ENCODE peak calls at places on chromosomes 2 and 18, in eight cellular contexts. One of them, this sample, is unnamed.

GRCh38 chr2:171318463-171318934 is 115.3 kb downstream of the METTL8 start:
- DNase-seq in transverse colon: peak
- DNase-seq in uterus: no peak
- DNase-seq in sigmoid colon: peak
- DNase-seq in heart left ventricle: no peak
- DNase-seq in OCI-LY7: peak
- DNase-seq in thyroid gland: peak
- DNase-seq in esophagus squamous epithelium: no peak
- DNase-seq in this sample: peak

GRCh38 chr2:115160523-115161521 is 718.4 kb downstream of the DPP10 start:
- DNase-seq in esophagus squamous epithelium: no peak
- DNase-seq in thyroid gland: peak
- DNase-seq in transverse colon: peak
- DNase-seq in sigmoid colon: no peak
- DNase-seq in OCI-LY7: no peak
- DNase-seq in uterus: no peak
- DNase-seq in heart left ventricle: no peak
- DNase-seq in this sample: peak

GRCh38 chr18:69494841-69495240 is 94.2 kb downstream of the DOK6 start:
- DNase-seq in transverse colon: no peak
- DNase-seq in esophagus squamous epithelium: no peak
- DNase-seq in thyroid gland: no peak
- DNase-seq in heart left ventricle: no peak
- DNase-seq in sigmoid colon: no peak
- DNase-seq in OCI-LY7: no peak
- DNase-seq in uterus: no peak
- DNase-seq in this sample: no peak

GRCh38 chr18:79200546-79201268 is 131.5 kb downstream of the ATP9B start:
- DNase-seq in transverse colon: peak
- DNase-seq in sigmoid colon: peak
- DNase-seq in OCI-LY7: peak
- DNase-seq in heart left ventricle: peak
- DNase-seq in esophagus squamous epithelium: peak
- DNase-seq in thyroid gland: peak
- DNase-seq in uterus: peak
- DNase-seq in this sample: no peak

GRCh38 chr2:196336715-196337617 is 165.6 kb upstream of the STK17B start:
- DNase-seq in transverse colon: peak
- DNase-seq in OCI-LY7: peak
- DNase-seq in sigmoid colon: no peak
- DNase-seq in uterus: no peak
- DNase-seq in esophagus squamous epithelium: no peak
- DNase-seq in thyroid gland: no peak
- DNase-seq in heart left ventricle: no peak
- DNase-seq in this sample: no peak

GRCh38 chr2:26243643-26244478 is 571 bp downstream of the HADHA start:
- DNase-seq in thyroid gland: no peak
- DNase-seq in uterus: no peak
- DNase-seq in esophagus squamous epithelium: no peak
- DNase-seq in heart left ventricle: no peak
- DNase-seq in transverse colon: peak
- DNase-seq in OCI-LY7: peak
- DNase-seq in sigmoid colon: no peak
- DNase-seq in this sample: no peak

GRCh38 chr2:166960702-166961101 is 72.4 kb downstream of the XIRP2 start:
- DNase-seq in OCI-LY7: no peak
- DNase-seq in uterus: no peak
- DNase-seq in esophagus squamous epithelium: no peak
- DNase-seq in sigmoid colon: no peak
- DNase-seq in heart left ventricle: no peak
- DNase-seq in thyroid gland: no peak
- DNase-seq in transverse colon: no peak
- DNase-seq in this sample: no peak

GRCh38 chr2:218447072-218447471 is 28.1 kb downstream of the VIL1 start:
- DNase-seq in esophagus squamous epithelium: no peak
- DNase-seq in uterus: no peak
- DNase-seq in transverse colon: no peak
- DNase-seq in thyroid gland: no peak
- DNase-seq in heart left ventricle: no peak
- DNase-seq in OCI-LY7: no peak
- DNase-seq in sigmoid colon: no peak
- DNase-seq in this sample: no peak

GRCh38 chr2:238139141-238139840 is 823 bp downstream of the KLHL30 start:
- DNase-seq in thyroid gland: no peak
- DNase-seq in heart left ventricle: no peak
- DNase-seq in sigmoid colon: no peak
- DNase-seq in OCI-LY7: peak
- DNase-seq in uterus: no peak
- DNase-seq in esophagus squamous epithelium: no peak
- DNase-seq in transverse colon: no peak
- DNase-seq in this sample: no peak

GRCh38 chr2:112138143-112139032 is at the start of gene FBLN7:
- DNase-seq in heart left ventricle: no peak
- DNase-seq in OCI-LY7: no peak
- DNase-seq in uterus: no peak
- DNase-seq in sigmoid colon: no peak
- DNase-seq in esophagus squamous epithelium: no peak
- DNase-seq in transverse colon: no peak
- DNase-seq in thyroid gland: peak
- DNase-seq in this sample: peak

GRCh38 chr2:33491685-33492084 is 15.2 kb downstream of the RASGRP3 start:
- DNase-seq in esophagus squamous epithelium: no peak
- DNase-seq in heart left ventricle: no peak
- DNase-seq in transverse colon: no peak
- DNase-seq in OCI-LY7: peak
- DNase-seq in thyroid gland: peak
- DNase-seq in uterus: no peak
- DNase-seq in sigmoid colon: no peak
- DNase-seq in this sample: no peak

GRCh38 chr2:33486544-33486943 is 10.1 kb downstream of the RASGRP3 start:
- DNase-seq in transverse colon: no peak
- DNase-seq in thyroid gland: no peak
- DNase-seq in heart left ventricle: no peak
- DNase-seq in uterus: no peak
- DNase-seq in sigmoid colon: no peak
- DNase-seq in esophagus squamous epithelium: no peak
- DNase-seq in OCI-LY7: no peak
- DNase-seq in this sample: no peak

GRCh38 chr2:33489835-33490431 is 13.5 kb downstream of the RASGRP3 start:
- DNase-seq in sigmoid colon: no peak
- DNase-seq in uterus: no peak
- DNase-seq in esophagus squamous epithelium: no peak
- DNase-seq in OCI-LY7: no peak
- DNase-seq in thyroid gland: no peak
- DNase-seq in heart left ventricle: no peak
- DNase-seq in transverse colon: no peak
- DNase-seq in this sample: no peak

GRCh38 chr2:33488178-33488690 is 11.8 kb downstream of the RASGRP3 start:
- DNase-seq in OCI-LY7: no peak
- DNase-seq in uterus: no peak
- DNase-seq in heart left ventricle: no peak
- DNase-seq in thyroid gland: no peak
- DNase-seq in sigmoid colon: no peak
- DNase-seq in esophagus squamous epithelium: no peak
- DNase-seq in transverse colon: no peak
- DNase-seq in this sample: no peak

GRCh38 chr2:33488715-33489540 is 12.5 kb downstream of the RASGRP3 start:
- DNase-seq in OCI-LY7: no peak
- DNase-seq in heart left ventricle: no peak
- DNase-seq in uterus: no peak
- DNase-seq in transverse colon: no peak
- DNase-seq in esophagus squamous epithelium: no peak
- DNase-seq in thyroid gland: no peak
- DNase-seq in sigmoid colon: no peak
- DNase-seq in this sample: no peak
- H3K4me3 ChIP-seq in OCI-LY7: no peak
- H3K4me3 ChIP-seq in heart left ventricle: no peak
- H3K4me3 ChIP-seq in uterus: no peak
- H3K4me3 ChIP-seq in transverse colon: no peak
- H3K4me3 ChIP-seq in esophagus squamous epithelium: no peak
- H3K4me3 ChIP-seq in thyroid gland: no peak
- H3K4me3 ChIP-seq in sigmoid colon: no peak
- H3K4me3 ChIP-seq in this sample: no peak

DNA sequence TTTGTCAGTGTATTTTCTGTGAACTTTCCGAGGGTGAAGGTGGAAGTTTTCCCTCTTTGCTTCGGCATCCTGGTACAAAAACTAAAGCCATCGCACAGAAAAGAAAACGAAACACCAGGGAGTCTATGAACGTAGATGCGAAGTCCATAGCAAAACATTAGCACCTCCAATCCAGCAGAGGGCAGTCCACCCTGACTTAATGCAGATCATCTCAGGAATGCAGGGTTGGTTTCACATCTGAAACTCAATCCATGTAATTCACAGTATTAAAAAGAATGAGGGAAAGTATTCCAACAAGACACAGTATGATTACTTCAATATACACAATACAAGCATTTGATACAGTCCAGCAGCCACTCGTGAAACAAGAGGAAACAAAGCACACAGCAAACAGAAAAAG is 70.8 kb downstream of the RTP5 start:
- DNase-seq in thyroid gland: no peak
- DNase-seq in uterus: no peak
- DNase-seq in sigmoid colon: no peak
- DNase-seq in esophagus squamous epithelium: no peak
- DNase-seq in OCI-LY7: peak
- DNase-seq in heart left ventricle: no peak
- DNase-seq in transverse colon: no peak
- DNase-seq in this sample: no peak
- TF ChIP-seq CTCF in thyroid gland: no peak
- TF ChIP-seq CTCF in uterus: no peak
- TF ChIP-seq CTCF in sigmoid colon: no peak
- TF ChIP-seq CTCF in esophagus squamous epithelium: no peak
- TF ChIP-seq CTCF in OCI-LY7: peak
- TF ChIP-seq CTCF in heart left ventricle: peak
- TF ChIP-seq CTCF in transverse colon: no peak
- TF ChIP-seq CTCF in this sample: no peak

DNA sequence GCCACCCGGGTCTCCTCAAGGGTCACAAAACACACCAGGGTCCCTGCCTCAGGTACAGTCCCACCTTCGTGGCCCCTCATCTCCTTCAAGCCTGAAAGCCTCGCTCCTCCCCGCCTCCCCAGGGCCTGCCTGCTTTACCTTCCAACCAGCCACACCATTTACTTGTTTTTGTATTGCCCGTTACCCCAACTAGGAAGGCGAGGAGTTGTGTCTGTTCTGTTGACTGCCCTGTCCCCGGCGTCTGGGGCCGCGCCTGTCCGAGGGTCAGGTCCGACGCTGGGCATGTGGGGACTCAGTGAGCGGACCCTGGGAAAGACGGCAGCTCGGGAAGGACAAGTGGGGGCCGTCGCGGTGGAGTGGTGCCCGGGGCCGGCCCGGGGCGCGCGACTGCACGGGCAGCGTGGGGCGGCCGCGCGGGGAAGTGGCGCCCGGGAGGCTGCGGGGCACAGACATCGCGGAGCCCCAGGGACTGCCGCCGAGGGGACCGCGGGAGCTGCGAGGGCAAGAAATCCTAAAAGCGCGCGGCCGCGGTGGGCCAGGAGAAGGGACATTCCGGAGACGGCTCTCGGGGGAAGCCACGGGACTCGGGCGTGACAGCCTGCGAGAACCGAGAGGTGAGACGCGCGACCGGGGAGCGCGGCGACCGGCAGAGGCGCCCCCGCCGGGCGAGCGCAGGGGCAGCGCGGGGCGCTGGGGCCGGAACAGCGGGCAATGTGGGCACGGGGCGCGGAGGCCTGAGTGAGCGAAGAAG is 797 bp upstream of the GRHL1 start:
- DNase-seq in esophagus squamous epithelium: no peak
- DNase-seq in heart left ventricle: peak
- DNase-seq in transverse colon: peak
- DNase-seq in uterus: peak
- DNase-seq in thyroid gland: peak
- DNase-seq in OCI-LY7: no peak
- DNase-seq in sigmoid colon: peak
- DNase-seq in this sample: no peak
- H3K4me3 ChIP-seq in esophagus squamous epithelium: peak
- H3K4me3 ChIP-seq in heart left ventricle: peak
- H3K4me3 ChIP-seq in transverse colon: peak
- H3K4me3 ChIP-seq in uterus: peak
- H3K4me3 ChIP-seq in thyroid gland: peak
- H3K4me3 ChIP-seq in OCI-LY7: peak
- H3K4me3 ChIP-seq in sigmoid colon: peak
- H3K4me3 ChIP-seq in this sample: peak

DNA sequence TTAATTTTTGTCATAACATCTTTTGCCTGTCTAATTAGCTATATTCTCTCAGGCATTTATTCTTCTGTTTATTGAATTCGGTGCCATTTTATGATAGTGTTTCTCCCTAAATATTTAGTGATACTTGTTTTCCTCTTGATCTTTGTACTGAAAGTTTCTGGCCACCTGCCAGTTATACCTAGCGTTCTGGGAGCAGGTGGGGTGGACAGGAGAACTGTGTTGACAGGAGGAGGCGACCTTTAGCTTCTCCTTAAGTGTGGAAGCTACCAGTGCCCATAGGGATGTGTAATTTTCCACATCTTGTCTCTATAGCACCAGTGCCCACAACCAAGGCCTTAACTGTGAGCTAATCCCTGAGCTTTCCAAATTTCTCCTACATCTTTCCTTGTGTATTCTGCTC is 43.2 kb upstream of the ACSL3 start:
- DNase-seq in sigmoid colon: no peak
- DNase-seq in transverse colon: no peak
- DNase-seq in esophagus squamous epithelium: no peak
- DNase-seq in heart left ventricle: no peak
- DNase-seq in thyroid gland: no peak
- DNase-seq in OCI-LY7: no peak
- DNase-seq in uterus: no peak
- DNase-seq in this sample: no peak
- TF ChIP-seq CTCF in sigmoid colon: no peak
- TF ChIP-seq CTCF in transverse colon: no peak
- TF ChIP-seq CTCF in esophagus squamous epithelium: no peak
- TF ChIP-seq CTCF in heart left ventricle: no peak
- TF ChIP-seq CTCF in thyroid gland: no peak
- TF ChIP-seq CTCF in OCI-LY7: no peak
- TF ChIP-seq CTCF in uterus: no peak
- TF ChIP-seq CTCF in this sample: no peak

GRCh38 chr2:24453379-24454073 is 37.5 kb upstream of the NCOA1 start:
- DNase-seq in thyroid gland: no peak
- DNase-seq in esophagus squamous epithelium: no peak
- DNase-seq in sigmoid colon: no peak
- DNase-seq in heart left ventricle: no peak
- DNase-seq in transverse colon: no peak
- DNase-seq in uterus: no peak
- DNase-seq in OCI-LY7: no peak
- DNase-seq in this sample: no peak
- H3K4me3 ChIP-seq in thyroid gland: no peak
- H3K4me3 ChIP-seq in esophagus squamous epithelium: peak
- H3K4me3 ChIP-seq in sigmoid colon: peak
- H3K4me3 ChIP-seq in heart left ventricle: no peak
- H3K4me3 ChIP-seq in transverse colon: no peak
- H3K4me3 ChIP-seq in uterus: peak
- H3K4me3 ChIP-seq in OCI-LY7: no peak
- H3K4me3 ChIP-seq in this sample: peak

This sample was measured in dorsolateral prefrontal cortex.